ENCODE peak calls at places on chromosomes 6 and 20, in four cellular contexts. O is AG10803, R is SK-N-SH, B is AG20443. Y is an unnamed sample.

GRCh38 chr6:71321344-71321743 is 32.7 kb downstream of the OGFRL1 start:
- DNase-seq in O (no peak), R (no peak), B (no peak), Y (no peak)

GRCh38 chr20:36482044-36482473 is 59.3 kb upstream of the MYL9 start:
- DNase-seq in O (no peak), R (no peak), B (no peak), Y (no peak)

GRCh38 chr6:15063253-15063853 is 182.5 kb upstream of the JARID2 start:
- DNase-seq in O (peak), R (no peak), B (no peak), Y (no peak)

GRCh38 chr6:140009286-140009685 is 634.8 kb upstream of the CITED2 start:
- DNase-seq in O (no peak), R (no peak), B (no peak), Y (no peak)

GRCh38 chr20:52150440-52151258 is 40.9 kb downstream of the ZFP64 start:
- DNase-seq in O (peak), R (peak), B (peak), Y (peak)

GRCh38 chr6:140078552-140079126 is 704.2 kb upstream of the CITED2 start:
- DNase-seq in O (peak), R (no peak), B (peak), Y (peak)

GRCh38 chr6:12967686-12968085 is 251.1 kb downstream of the PHACTR1 start:
- DNase-seq in O (peak), R (peak), B (peak), Y (no peak)

GRCh38 chr6:13794184-13794583 is 20.2 kb downstream of the MCUR1 start:
- DNase-seq in O (peak), R (no peak), B (peak), Y (no peak)

GRCh38 chr6:140879861-140880260 is 1252.9 kb upstream of the GJE1 start:
- DNase-seq in O (peak), R (no peak), B (peak), Y (peak)

GRCh38 chr6:90502866-90503407 is 83.9 kb downstream of the MAP3K7 start:
- DNase-seq in O (no peak), R (no peak), B (no peak), Y (no peak)

GRCh38 chr6:78605909-78606446 is 261.4 kb upstream of the IRAK1BP1 start:
- DNase-seq in O (peak), R (no peak), B (peak), Y (peak)

GRCh38 chr20:6142348-6142993 is 19.6 kb upstream of the FERMT1 start:
- DNase-seq in O (peak), R (peak), B (peak), Y (peak)

GRCh38 chr6:19691465-19692167 is 145.6 kb upstream of the ID4 start:
- DNase-seq in O (peak), R (peak), B (peak), Y (no peak)

GRCh38 chr6:32182617-32183016 is 1.4 kb downstream of the AGER start:
- DNase-seq in O (no peak), R (no peak), B (no peak), Y (no peak)

GRCh38 chr6:167748458-167749379 is 78.0 kb upstream of the AFDN start:
- DNase-seq in O (no peak), R (peak), B (no peak), Y (peak)

GRCh38 chr6:105994522-105995402 is 91.4 kb upstream of the PRDM1 start:
- DNase-seq in O (peak), R (peak), B (peak), Y (peak)

GRCh38 chr20:10594286-10594868 is 79.4 kb downstream of the JAG1 start:
- DNase-seq in O (no peak), R (no peak), B (no peak), Y (peak)

Y was measured in amniotic epithelial cell.